ENCODE peak calls at places on chromosomes 6 and 20, in seven cellular contexts. J, T, E, U, Q, D and A are unnamed samples.

GRCh38 chr6:158955265-158955664 is 44.7 kb downstream of the RSPH3 start:
- DNase-seq in D (no peak), Q (no peak), T (no peak), U (no peak), J (no peak), E (no peak), A (no peak)

GRCh38 chr6:43471399-43471798 is 6.0 kb upstream of the TJAP1 start:
- DNase-seq in J (no peak), E (peak; percentile 50), Q (no peak), U (no peak), D (no peak), T (peak; percentile 55), A (no peak)

GRCh38 chr20:32539063-32539816 is 45.9 kb downstream of the NOL4L start:
- DNase-seq in Q (peak; percentile 20), T (no peak), D (no peak), E (no peak), J (no peak), U (no peak), A (no peak)

GRCh38 chr20:38842558-38842981 is 37.1 kb downstream of the PPP1R16B start:
- DNase-seq in U (no peak), E (no peak), J (peak; percentile 96), T (no peak), Q (no peak), D (peak; percentile 79), A (no peak)

GRCh38 chr20:12047838-12048432 is 130.2 kb downstream of the BTBD3 start:
- DNase-seq in T (peak; percentile 45), Q (peak; percentile 42), D (no peak), U (no peak), J (no peak), E (no peak), A (no peak)

GRCh38 chr6:97630592-97630991 is 347.6 kb upstream of the MMS22L start:
- DNase-seq in E (no peak), J (no peak), D (no peak), T (peak; percentile 6), U (no peak), Q (peak; percentile 67), A (no peak)

GRCh38 chr20:36145877-36146707 is 8.4 kb upstream of the EPB41L1 start:
- DNase-seq in J (peak; percentile 45), D (no peak), T (no peak), U (no peak), E (no peak), Q (no peak), A (no peak)

GRCh38 chr20:36792422-36792821 is 18.9 kb upstream of the DSN1 start:
- DNase-seq in D (peak; percentile 77), Q (peak; percentile 69), U (peak; percentile 57), T (peak; percentile 74), J (peak; percentile 83), E (peak; percentile 87), A (peak; percentile 70)

GRCh38 chr6:120759570-120759969 is 574.7 kb downstream of the TBC1D32 start:
- DNase-seq in D (no peak), Q (no peak), T (no peak), J (no peak), E (no peak), U (no peak), A (no peak)

GRCh38 chr20:35515949-35516645 is 13.4 kb downstream of the C20orf173 start:
- DNase-seq in E (peak; percentile 95), Q (peak; percentile 89), U (peak; percentile 44), T (peak; percentile 95), J (no peak), D (no peak), A (no peak)

GRCh38 chr6:53770690-53771320 is 24.0 kb upstream of the LRRC1 start:
- DNase-seq in Q (peak; percentile 13), E (no peak), U (no peak), J (no peak), T (no peak), D (no peak), A (no peak)
- H3K4me1 ChIP-seq in Q (peaks cover 4% of the 10 kb centered on the region), E (no peaks in the 10 kb centered on the region), U (peaks cover 6% of the 10 kb centered on the region), J (no peaks in the 10 kb centered on the region), T (no peaks in the 10 kb centered on the region), D (no peaks in the 10 kb centered on the region), A (no peaks in the 10 kb centered on the region)

DNA sequence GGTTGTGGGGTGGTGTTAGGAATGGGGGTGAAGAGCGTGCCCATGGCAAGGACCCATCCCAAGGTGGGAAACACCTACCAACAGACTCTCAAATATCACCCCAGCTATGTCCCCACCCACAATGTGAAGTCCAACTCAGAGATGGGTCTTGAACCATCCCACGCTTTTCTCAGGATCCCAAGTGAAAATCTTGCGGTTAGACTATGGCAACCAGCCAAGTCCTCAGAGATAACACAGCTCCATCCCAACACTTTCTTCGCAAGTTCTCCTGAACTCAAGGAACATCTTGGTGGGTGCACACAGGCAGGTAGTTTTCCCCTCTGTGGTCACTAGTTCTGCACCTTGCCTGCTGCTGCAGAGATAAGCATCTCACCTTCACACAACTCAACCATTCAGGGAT is 116.0 kb downstream of the CDC5L start:
- DNase-seq in D (no peak), Q (no peak), U (no peak), J (no peak), E (no peak), T (no peak), A (no peak)
- H3K9me2 ChIP-seq in D (no peaks in the 10 kb centered on the region), Q (no peaks in the 10 kb centered on the region), U (no peaks in the 10 kb centered on the region), J (no peaks in the 10 kb centered on the region), E (no peaks in the 10 kb centered on the region), T (peaks cover 4% of the 10 kb centered on the region), A (no peaks in the 10 kb centered on the region)

GRCh38 chr6:161230339-161230738 is 43.5 kb downstream of the AGPAT4 start:
- DNase-seq in U (no peak), D (no peak), Q (no peak), T (no peak), E (no peak), J (no peak), A (no peak)
- H3K4me1 ChIP-seq in U (peaks cover 60% of the 10 kb centered on the region), D (peaks cover 9% of the 10 kb centered on the region), Q (peaks cover 33% of the 10 kb centered on the region), T (peaks cover 21% of the 10 kb centered on the region), E (no peaks in the 10 kb centered on the region), J (no peaks in the 10 kb centered on the region), A (peaks cover 16% of the 10 kb centered on the region)

GRCh38 chr6:141486942-141487341 is 645.8 kb upstream of the GJE1 start:
- DNase-seq in J (no peak), D (no peak), Q (no peak), E (no peak), T (no peak), U (no peak), A (no peak)

GRCh38 chr6:141488466-141488865 is 644.3 kb upstream of the GJE1 start:
- DNase-seq in J (peak; percentile 53), Q (peak; percentile 41), D (peak; percentile 74), E (no peak), U (no peak), T (no peak), A (no peak)

GRCh38 chr6:141491684-141492083 is 641.0 kb upstream of the GJE1 start:
- DNase-seq in U (no peak), Q (no peak), D (no peak), T (no peak), J (no peak), E (no peak), A (no peak)

GRCh38 chr6:141492885-141493284 is 639.8 kb upstream of the GJE1 start:
- DNase-seq in E (no peak), D (no peak), Q (no peak), J (no peak), T (no peak), U (no peak), A (no peak)

GRCh38 chr6:141490982-141491381 is 641.7 kb upstream of the GJE1 start:
- DNase-seq in J (no peak), U (no peak), E (no peak), Q (no peak), D (no peak), T (no peak), A (no peak)
- H3K9me2 ChIP-seq in J (no peaks in the 10 kb centered on the region), U (no peaks in the 10 kb centered on the region), E (no peaks in the 10 kb centered on the region), Q (no peaks in the 10 kb centered on the region), D (no peaks in the 10 kb centered on the region), T (no peaks in the 10 kb centered on the region), A (no peaks in the 10 kb centered on the region)

GRCh38 chr6:131451330-131452195 is 121.5 kb upstream of the ARG1 start:
- DNase-seq in T (no peak), E (no peak), D (no peak), Q (peak; percentile 4), J (no peak), U (no peak), A (no peak)

GRCh38 chr6:131460603-131460995 is 112.4 kb upstream of the ARG1 start:
- DNase-seq in Q (peak; percentile 13), E (no peak), T (no peak), J (no peak), U (no peak), D (no peak), A (no peak)

GRCh38 chr6:131453803-131454202 is 119.2 kb upstream of the ARG1 start:
- DNase-seq in U (no peak), D (no peak), T (no peak), Q (no peak), E (no peak), J (no peak), A (no peak)

GRCh38 chr6:131459005-131459404 is 114.0 kb upstream of the ARG1 start:
- DNase-seq in E (no peak), J (no peak), Q (no peak), U (no peak), D (no peak), T (no peak), A (no peak)

DNA sequence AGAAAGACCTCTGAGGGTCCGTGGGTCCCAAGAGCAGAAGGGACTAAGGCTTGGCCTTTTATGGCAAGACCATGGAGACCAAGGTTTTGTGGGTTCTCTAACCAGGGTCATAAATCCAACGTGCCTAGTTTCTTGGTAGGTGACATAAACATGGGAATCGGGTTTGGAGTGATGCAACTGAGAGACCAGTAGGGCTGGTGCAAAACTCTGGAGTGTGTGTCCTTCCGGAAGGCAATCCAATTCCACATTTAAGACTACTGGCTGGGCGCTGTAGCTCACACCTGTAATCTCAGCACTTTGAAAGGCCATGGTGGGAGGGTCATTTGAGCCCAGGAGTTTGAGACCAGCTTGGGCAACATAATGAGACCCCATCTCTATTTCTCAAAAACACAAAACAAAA is 116.5 kb upstream of the ARG1 start:
- DNase-seq in D (no peak), Q (no peak), T (no peak), E (no peak), J (no peak), U (no peak), A (no peak)
- H3K4me1 ChIP-seq in D (no peaks in the 10 kb centered on the region), Q (no peaks in the 10 kb centered on the region), T (no peaks in the 10 kb centered on the region), E (no peaks in the 10 kb centered on the region), J (peaks cover 21% of the 10 kb centered on the region), U (no peaks in the 10 kb centered on the region), A (no peaks in the 10 kb centered on the region)

DNA sequence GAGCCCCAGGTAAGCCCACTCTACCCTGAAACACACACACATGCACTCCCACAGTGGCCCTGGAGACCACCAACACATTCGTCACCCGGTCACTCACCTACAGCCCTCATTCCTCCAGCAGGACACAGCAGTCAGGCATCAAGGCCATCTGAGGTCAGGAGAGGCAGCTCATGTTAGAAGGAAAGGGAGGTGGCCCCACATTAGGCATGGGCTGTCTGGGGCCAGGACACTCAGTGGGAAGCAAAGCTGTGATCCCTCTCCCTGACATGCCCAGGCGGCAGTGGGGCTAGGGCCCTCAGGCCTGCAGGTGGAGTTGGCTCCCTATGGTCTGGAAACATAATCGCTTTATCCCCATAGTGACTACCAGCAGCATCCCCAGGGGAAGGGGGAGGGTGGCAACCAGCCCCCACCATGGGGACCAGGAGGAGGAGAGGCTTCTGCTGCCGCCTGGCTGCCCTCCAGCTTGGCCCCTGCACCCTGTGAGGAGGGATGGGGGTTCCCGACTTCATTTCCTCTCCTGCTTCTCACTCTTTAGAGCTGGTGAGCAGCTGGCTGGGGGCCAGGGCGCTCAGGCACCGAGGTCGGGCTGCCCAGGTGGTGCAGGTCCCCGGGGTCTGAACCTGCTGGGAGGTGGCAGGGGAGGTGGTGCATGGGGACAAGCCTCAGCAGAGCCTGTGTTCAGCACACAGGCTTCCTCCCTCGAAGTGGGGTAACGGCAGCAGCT is 76.6 kb upstream of the CST7 start:
- DNase-seq in E (no peak), J (peak; percentile 21), Q (no peak), U (no peak), T (no peak), D (peak; percentile 82), A (peak; percentile 76)
- H3K9me2 ChIP-seq in E (no peaks in the 10 kb centered on the region), J (no peaks in the 10 kb centered on the region), Q (no peaks in the 10 kb centered on the region), U (no peaks in the 10 kb centered on the region), T (no peaks in the 10 kb centered on the region), D (no peaks in the 10 kb centered on the region), A (no peaks in the 10 kb centered on the region)